ENCODE peak calls at places on chromosomes 4 and X, in eight cellular contexts. U is BE2C, K is RWPE1, S is AG09319, A is astrocyte of the spinal cord, T is heart right ventricle, X is HepG2, R is progenitor cell of endocrine pancreas. B is an unnamed sample.
A peak's percentile ranks its signal among the peaks of the same experiment; 100 is the strongest.

GRCh38 chr4:77036206-77036605 is 39.6 kb downstream of the CCNI start:
- DNase-seq in U (no peak), A (peak; percentile 96), R (no peak), X (no peak), S (peak; percentile 81), K (no peak), T (no peak), B (peak; percentile 42)

GRCh38 chr4:109826719-109827118 is 1.1 kb upstream of the RRH start:
- DNase-seq in X (no peak), S (no peak), A (peak; percentile 39), K (peak; percentile 18), T (no peak), U (no peak), R (no peak), B (peak; percentile 20)

GRCh38 chr4:13612569-13612968 is 15.0 kb downstream of the BOD1L1 start:
- DNase-seq in T (no peak), S (no peak), X (no peak), U (no peak), A (no peak), K (no peak), R (no peak), B (no peak)

GRCh38 chrX:22629105-22629725 is 356.5 kb downstream of the CBLL2 start:
- DNase-seq in A (peak; percentile 73), K (peak; percentile 30), U (peak; percentile 6), X (no peak), S (no peak), R (no peak), T (no peak), B (peak; percentile 12)

GRCh38 chr4:140152015-140152703 is 1.8 kb downstream of the MAML3 start:
- DNase-seq in X (no peak), K (peak; percentile 67), S (no peak), A (no peak), T (peak; percentile 71), U (peak; percentile 83), R (no peak), B (no peak)

GRCh38 chr4:58510652-58511051 is 1400.5 kb upstream of the IGFBP7 start:
- DNase-seq in S (no peak), R (no peak), X (no peak), A (no peak), U (no peak), K (no peak), T (no peak), B (no peak)

GRCh38 chr4:51965862-51966261 is 54.3 kb downstream of the LRRC66 start:
- DNase-seq in A (no peak), U (no peak), T (no peak), S (no peak), R (no peak), X (no peak), K (no peak), B (no peak)

GRCh38 chr4:173231916-173232315 is 63.3 kb downstream of the GALNT7 start:
- DNase-seq in K (peak; percentile 19), S (no peak), A (peak; percentile 35), X (no peak), U (no peak), R (no peak), T (no peak), B (peak; percentile 49)

GRCh38 chr4:17939061-17939460 is 82.5 kb downstream of the LCORL start:
- DNase-seq in T (no peak), R (no peak), A (no peak), U (no peak), K (no peak), S (no peak), X (no peak), B (no peak)

GRCh38 chrX:147183161-147183560 is 368.6 kb upstream of the CXorf51A start:
- DNase-seq in S (no peak), R (no peak), A (no peak), T (no peak), K (no peak), U (no peak), X (peak; percentile 14), B (no peak)

GRCh38 chr4:185966997-185967775 is 101.8 kb upstream of the TLR3 start:
- DNase-seq in A (peak; percentile 22), X (no peak), U (no peak), S (no peak), K (no peak), T (no peak), R (no peak), B (no peak)

GRCh38 chr4:120517966-120518365 is 404.6 kb downstream of the PRDM5 start:
- DNase-seq in X (peak; percentile 9), T (peak; percentile 65), A (peak; percentile 75), R (no peak), S (peak; percentile 31), U (peak; percentile 51), K (peak; percentile 70), B (peak; percentile 87)

GRCh38 chrX:132389480-132389879 is 99.4 kb downstream of the MBNL3 start:
- DNase-seq in K (no peak), X (no peak), A (no peak), U (no peak), R (no peak), T (no peak), S (no peak), B (no peak)

GRCh38 chr4:94570558-94570957 is 118.8 kb downstream of the PDLIM5 start:
- DNase-seq in U (no peak), X (no peak), A (no peak), K (no peak), T (no peak), S (no peak), R (no peak), B (no peak)

GRCh38 chrX:43964936-43965335 is 8.3 kb downstream of the NDP start:
- DNase-seq in S (no peak), T (no peak), R (no peak), U (no peak), K (no peak), A (no peak), X (no peak), B (no peak)

GRCh38 chr4:109419679-109420078 is 13.9 kb upstream of the SEC24B start:
- DNase-seq in K (no peak), A (no peak), R (no peak), U (no peak), S (no peak), X (no peak), T (no peak), B (no peak)

GRCh38 chr4:16881151-16881884 is 17.1 kb downstream of the LDB2 start:
- DNase-seq in U (no peak), R (no peak), X (no peak), T (no peak), A (no peak), S (no peak), K (no peak), B (no peak)

GRCh38 chr4:67533112-67533511 is 12.2 kb downstream of the CENPC start:
- DNase-seq in T (no peak), X (no peak), S (no peak), A (no peak), R (no peak), K (no peak), U (no peak), B (no peak)

GRCh38 chr4:151442002-151442401 is 33.0 kb downstream of the FHIP1A start:
- DNase-seq in K (no peak), T (no peak), X (no peak), S (no peak), U (no peak), A (no peak), R (no peak), B (no peak)

GRCh38 chrX:54074826-54075225 is 30.6 kb upstream of the PHF8 start:
- DNase-seq in U (no peak), S (no peak), T (no peak), X (no peak), K (no peak), A (no peak), R (no peak), B (no peak)
- TF ChIP-seq CTCF in U (no peak), S (no peak), T (no peak), X (no peak), K (no peak), A (no peak), R (no peak), B (no peak)

DNA sequence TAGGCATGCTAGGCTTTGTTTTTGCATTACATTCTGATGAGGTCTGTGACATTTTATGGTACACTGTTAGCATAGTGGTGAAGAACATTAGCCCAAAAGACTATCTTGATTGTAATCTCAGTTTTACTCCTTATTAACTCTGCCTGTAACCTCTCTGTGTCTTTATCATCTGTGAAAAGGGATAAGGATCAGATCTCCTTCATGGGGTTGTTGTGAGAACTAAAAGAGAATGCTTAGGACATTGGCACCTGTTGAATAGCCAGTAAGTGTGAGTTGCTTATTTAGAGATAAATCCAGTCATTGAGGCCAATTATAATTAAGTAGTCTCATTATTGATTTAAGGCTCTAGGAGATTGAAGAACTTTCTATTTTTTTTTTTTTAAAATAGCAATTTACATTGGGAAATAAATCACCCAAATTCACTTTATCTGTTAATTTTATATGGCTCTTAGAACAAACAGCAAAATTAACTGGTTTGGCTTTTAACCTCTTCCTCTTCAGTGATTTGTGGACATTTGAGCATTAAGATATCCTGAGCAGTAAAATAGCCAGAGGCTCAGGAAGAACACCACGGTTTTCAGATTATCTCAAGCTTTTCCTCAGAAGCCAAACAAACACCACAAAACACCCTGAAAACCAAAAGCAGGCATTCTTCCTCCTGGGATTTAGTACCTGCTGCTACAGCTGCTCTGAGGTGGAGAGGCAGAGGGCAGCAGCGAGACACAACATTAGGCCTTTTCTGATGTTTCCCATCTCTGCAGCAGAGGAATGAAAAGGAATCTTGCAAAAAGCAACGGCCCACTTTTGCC is 192.9 kb downstream of the ARHGAP10 start:
- DNase-seq in X (peak; percentile 5), R (no peak), T (peak; percentile 19), A (peak; percentile 44), U (peak; percentile 53), S (no peak), K (peak; percentile 8), B (peak; percentile 40)
- TF ChIP-seq CTCF in X (peak; percentile 45), R (peak; percentile 61), T (no peak), A (peak; percentile 65), U (peak; percentile 75), S (peak; percentile 44), K (peak; percentile 30), B (peak; percentile 36)

GRCh38 chrX:2150722-2151121 is 350.1 kb downstream of the DHRSX start:
- DNase-seq in K (no peak), U (no peak), S (no peak), X (no peak), R (no peak), T (no peak), A (no peak), B (no peak)

GRCh38 chrX:2145672-2146412 is 354.9 kb downstream of the DHRSX start:
- DNase-seq in T (no peak), S (no peak), R (no peak), A (no peak), U (no peak), X (no peak), K (no peak), B (no peak)

GRCh38 chrX:2147928-2148327 is 352.8 kb downstream of the DHRSX start:
- DNase-seq in S (no peak), X (no peak), K (no peak), U (no peak), A (no peak), T (no peak), R (no peak), B (no peak)
- TF ChIP-seq CTCF in S (no peak), X (no peak), K (no peak), U (no peak), A (no peak), T (no peak), R (no peak), B (no peak)

DNA sequence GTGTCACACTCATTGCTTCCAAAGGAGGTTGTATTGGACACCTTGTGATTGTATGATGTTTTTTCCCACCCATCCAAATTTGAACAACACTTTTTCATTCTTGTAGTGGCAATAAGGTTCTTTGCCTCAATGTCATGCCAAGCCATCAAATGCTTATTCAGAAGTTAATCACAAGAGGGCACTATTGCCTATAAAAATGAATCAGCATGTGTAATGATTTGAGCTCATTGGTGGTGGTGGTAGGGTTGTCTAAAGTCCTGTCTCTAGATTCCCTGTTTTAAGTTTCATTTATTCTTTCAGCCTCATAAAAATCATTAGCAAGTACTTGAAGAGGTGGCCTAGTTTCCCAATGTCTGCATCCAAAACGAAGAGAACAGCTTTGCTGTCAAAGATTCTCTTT is 37.0 kb downstream of the IRS4 start:
- DNase-seq in S (no peak), T (no peak), K (peak; percentile 3), A (peak; percentile 36), X (peak; percentile 13), U (no peak), R (no peak), B (peak; percentile 53)
- TF ChIP-seq CTCF in S (peak; percentile 40), T (no peak), K (no peak), A (peak; percentile 33), X (peak; percentile 33), U (peak; percentile 43), R (peak; percentile 59), B (peak; percentile 42)

B was measured in MCF 10A.